ENCODE peak calls at places on chromosomes 12 and 14, in seven cellular contexts. Z, S, N, P, K, R and H are unnamed samples.

GRCh38 chr14:32524609-32525391 is 195.7 kb downstream of the AKAP6 start:
- DNase-seq in Z (no peak), R (no peak), S (no peak), N (no peak), P (no peak), K (no peak), H (peak; percentile 20)

GRCh38 chr14:89853976-89854693 is 100.4 kb downstream of the EFCAB11 start:
- DNase-seq in S (no peak), P (no peak), N (peak; percentile 72), Z (no peak), K (no peak), R (no peak), H (peak; percentile 38)

GRCh38 chr12:27866382-27867101 is 86.5 kb upstream of the MANSC4 start:
- DNase-seq in S (no peak), N (peak; percentile 65), Z (no peak), K (no peak), R (no peak), P (no peak), H (peak; percentile 25)

GRCh38 chr12:95142752-95143151 is 69.3 kb upstream of the NR2C1 start:
- DNase-seq in S (no peak), R (no peak), P (no peak), K (no peak), N (no peak), Z (no peak), H (no peak)

GRCh38 chr12:81644503-81644902 is 114.6 kb downstream of the PPFIA2 start:
- DNase-seq in K (peak; percentile 19), P (no peak), Z (no peak), N (peak; percentile 1), S (peak; percentile 31), R (no peak), H (peak; percentile 32)

GRCh38 chr12:71440393-71441349 is 1.1 kb downstream of the LGR5 start:
- DNase-seq in K (no peak), S (no peak), R (no peak), N (no peak), P (no peak), Z (no peak), H (peak; percentile 36)

GRCh38 chr14:31945701-31946100 is 131.4 kb upstream of the ARHGAP5 start:
- DNase-seq in R (no peak), S (no peak), N (no peak), Z (no peak), P (no peak), K (no peak), H (no peak)

GRCh38 chr14:88270781-88271180 is 52.3 kb downstream of the KCNK10 start:
- DNase-seq in Z (no peak), K (no peak), P (no peak), S (no peak), N (no peak), R (no peak), H (no peak)

GRCh38 chr12:14948672-14949071 is 10.3 kb upstream of the ERP27 start:
- DNase-seq in K (peak; percentile 12), P (peak; percentile 26), R (peak; percentile 16), S (peak; percentile 63), N (no peak), Z (no peak), H (peak; percentile 76)